ENCODE peak calls at places on chromosomes 3 and 15, in seven cellular contexts. P, V, T, Q, C, I and H are unnamed samples.

GRCh38 chr15:97177135-97177704 is 783.3 kb upstream of the ARRDC4 start:
- DNase-seq in P (peak), V (no peak), T (no peak), Q (no peak), C (no peak), I (no peak), H (peak)

GRCh38 chr3:150623945-150624344 is 20.8 kb downstream of the SELENOT start:
- DNase-seq in P (peak), V (no peak), T (no peak), Q (no peak), C (no peak), I (no peak), H (no peak)

GRCh38 chr15:83322061-83322460 is 37.6 kb upstream of the BNC1 start:
- DNase-seq in P (no peak), V (no peak), T (no peak), Q (peak), C (no peak), I (no peak), H (peak)

GRCh38 chr15:68304611-68305337 is 27.2 kb downstream of the FEM1B start:
- DNase-seq in P (no peak), V (no peak), T (no peak), Q (no peak), C (no peak), I (no peak), H (no peak)

GRCh38 chr3:39515681-39516441 is 48.4 kb downstream of the MOBP start:
- DNase-seq in P (no peak), V (no peak), T (no peak), Q (no peak), C (no peak), I (no peak), H (no peak)

GRCh38 chr3:116141724-116142123 is 303.6 kb downstream of the LSAMP start:
- DNase-seq in P (peak), V (no peak), T (no peak), Q (no peak), C (peak), I (no peak), H (no peak)

GRCh38 chr3:194036842-194037241 is 99.1 kb upstream of the HES1 start:
- DNase-seq in P (no peak), V (no peak), T (no peak), Q (no peak), C (no peak), I (no peak), H (no peak)

GRCh38 chr3:172194702-172195392 is 155.5 kb downstream of the FNDC3B start:
- DNase-seq in P (peak), V (no peak), T (no peak), Q (no peak), C (no peak), I (no peak), H (peak)

GRCh38 chr3:49868951-49869454 is 703 bp downstream of the CAMKV start:
- DNase-seq in P (no peak), V (no peak), T (no peak), Q (no peak), C (no peak), I (no peak), H (no peak)

GRCh38 chr15:44490628-44491027 is 46.3 kb upstream of the EIF3J start:
- DNase-seq in P (peak), V (no peak), T (no peak), Q (no peak), C (no peak), I (no peak), H (peak)